ENCODE peak calls at places on chromosomes 13 and 19, in ten cellular contexts. U is K562, J is astrocyte, L is A549, A is keratinocyte, D is mesendoderm, P is fibroblast of lung, H is PC-3, I is OCI-LY7, B is DND-41. N is an unnamed sample.

GRCh38 chr19:14786421-14786851 is 8.1 kb upstream of the ADGRE2 start:
- DNase-seq in U (peak), J (no peak), L (no peak), A (no peak), D (peak), P (no peak), H (peak), I (peak), B (no peak), N (no peak)

GRCh38 chr13:66864627-66865026 is 365.5 kb downstream of the PCDH9 start:
- DNase-seq in U (no peak), J (no peak), L (no peak), A (no peak), D (no peak), P (no peak), H (no peak), I (peak), B (no peak), N (peak)

GRCh38 chr19:7845390-7846179 is 15.6 kb downstream of the EVI5L start:
- DNase-seq in U (no peak), J (no peak), L (no peak), A (no peak), D (no peak), P (no peak), H (no peak), I (no peak), B (no peak), N (no peak)

GRCh38 chr19:35331551-35332214 is 2.7 kb downstream of the CD22 start:
- DNase-seq in U (no peak), J (no peak), L (no peak), A (no peak), D (no peak), P (no peak), H (no peak), I (peak), B (no peak), N (no peak)

GRCh38 chr19:14482112-14482941 is 7.2 kb upstream of the PTGER1 start:
- DNase-seq in U (peak), J (no peak), L (no peak), A (no peak), D (no peak), P (no peak), H (no peak), I (no peak), B (no peak), N (no peak)

GRCh38 chr13:113562085-113562749 is 22.3 kb upstream of the TFDP1 start:
- DNase-seq in U (peak), J (peak), L (peak), A (no peak), D (peak), P (peak), H (peak), I (peak), B (peak), N (peak)

GRCh38 chr19:50252111-50252886 is 48.9 kb downstream of the MYH14 start:
- DNase-seq in U (peak), J (no peak), L (peak), A (no peak), D (peak), P (peak), H (peak), I (peak), B (peak), N (no peak)

GRCh38 chr13:80251403-80251802 is 89.5 kb downstream of the SPRY2 start:
- DNase-seq in U (peak), J (peak), L (peak), A (no peak), D (no peak), P (peak), H (peak), I (no peak), B (no peak), N (peak)

GRCh38 chr13:82076421-82076820 is 1735.5 kb upstream of the SPRY2 start:
- DNase-seq in U (no peak), J (no peak), L (no peak), A (no peak), D (no peak), P (no peak), H (no peak), I (no peak), B (no peak), N (no peak)

GRCh38 chr19:7480222-7480974 is 8.4 kb downstream of the PEX11G start:
- DNase-seq in U (peak), J (no peak), L (no peak), A (no peak), D (peak), P (no peak), H (no peak), I (no peak), B (no peak), N (no peak)

GRCh38 chr13:49782784-49783183 is 9.7 kb downstream of the KPNA3 start:
- DNase-seq in U (no peak), J (no peak), L (no peak), A (no peak), D (no peak), P (no peak), H (no peak), I (no peak), B (no peak), N (no peak)

GRCh38 chr19:40888191-40888590 is 6.2 kb upstream of the CYP2A7 start:
- DNase-seq in U (no peak), J (no peak), L (no peak), A (no peak), D (no peak), P (no peak), H (no peak), I (no peak), B (no peak), N (no peak)

GRCh38 chr13:39897636-39898035 is 242.2 kb downstream of the COG6 start:
- DNase-seq in U (no peak), J (peak), L (no peak), A (no peak), D (no peak), P (peak), H (no peak), I (no peak), B (no peak), N (no peak)

GRCh38 chr13:30429721-30430694 is 7.7 kb downstream of the UBE2L5 start:
- DNase-seq in U (peak), J (peak), L (peak), A (peak), D (peak), P (peak), H (peak), I (no peak), B (no peak), N (no peak)

GRCh38 chr19:47719047-47719885 is 6.0 kb downstream of the EHD2 start:
- DNase-seq in U (no peak), J (peak), L (peak), A (peak), D (no peak), P (peak), H (no peak), I (no peak), B (no peak), N (no peak)

GRCh38 chr19:50203281-50204080 is at the start of gene MYH14:
- DNase-seq in U (peak), J (no peak), L (peak), A (no peak), D (peak), P (peak), H (peak), I (no peak), B (no peak), N (no peak)

GRCh38 chr19:18046066-18046718 is 38.2 kb downstream of the ARRDC2 start:
- DNase-seq in U (peak), J (peak), L (peak), A (peak), D (peak), P (peak), H (peak), I (no peak), B (no peak), N (no peak)

GRCh38 chr13:33125821-33126570 is 109.8 kb downstream of the KL start:
- DNase-seq in U (peak), J (peak), L (peak), A (peak), D (peak), P (peak), H (peak), I (no peak), B (no peak), N (no peak)

GRCh38 chr19:49492573-49493411 is 3.4 kb upstream of the RPS11 start:
- DNase-seq in U (peak), J (no peak), L (peak), A (no peak), D (no peak), P (peak), H (peak), I (peak), B (no peak), N (peak)

GRCh38 chr19:56383826-56384605 is 9.3 kb downstream of the ZNF582 start:
- DNase-seq in U (no peak), J (no peak), L (no peak), A (peak), D (no peak), P (peak), H (peak), I (no peak), B (no peak), N (no peak)

GRCh38 chr19:55675661-55676354 is 782 bp downstream of the EPN1 start:
- DNase-seq in U (no peak), J (no peak), L (no peak), A (no peak), D (no peak), P (no peak), H (peak), I (peak), B (no peak), N (peak)

GRCh38 chr19:51771369-51771768 is 10.4 kb downstream of the FPR2 start:
- DNase-seq in U (no peak), J (no peak), L (no peak), A (no peak), D (no peak), P (no peak), H (no peak), I (no peak), B (no peak), N (no peak)

GRCh38 chr19:1001538-1002166 is 1.4 kb downstream of the GRIN3B start:
- DNase-seq in U (peak), J (no peak), L (peak), A (no peak), D (peak), P (no peak), H (peak), I (peak), B (peak), N (peak)

GRCh38 chr13:106561551-106562170 is 6.3 kb downstream of the ARGLU1 start:
- DNase-seq in U (peak), J (peak), L (no peak), A (no peak), D (peak), P (peak), H (no peak), I (no peak), B (no peak), N (no peak)

GRCh38 chr19:45800009-45800553 is 7.4 kb upstream of the DMWD start:
- DNase-seq in U (peak), J (peak), L (peak), A (no peak), D (peak), P (peak), H (no peak), I (no peak), B (no peak), N (no peak)

GRCh38 chr13:58712191-58712590 is 1080.6 kb downstream of the PCDH17 start:
- DNase-seq in U (no peak), J (peak), L (peak), A (no peak), D (peak), P (peak), H (no peak), I (no peak), B (no peak), N (no peak)

GRCh38 chr19:15284896-15285295 is 47.4 kb downstream of the BRD4 start:
- DNase-seq in U (no peak), J (no peak), L (no peak), A (no peak), D (no peak), P (no peak), H (no peak), I (no peak), B (no peak), N (no peak)

GRCh38 chr19:49954933-49955332 is 6.0 kb downstream of the SIGLEC11 start:
- DNase-seq in U (no peak), J (no peak), L (no peak), A (no peak), D (no peak), P (no peak), H (no peak), I (no peak), B (no peak), N (no peak)

GRCh38 chr19:49555600-49556411 is 24.6 kb downstream of the NOSIP start:
- DNase-seq in U (peak), J (no peak), L (peak), A (no peak), D (peak), P (peak), H (peak), I (peak), B (peak), N (no peak)

GRCh38 chr19:39765091-39766076 is 13.3 kb upstream of the LEUTX start:
- DNase-seq in U (peak), J (peak), L (peak), A (peak), D (peak), P (peak), H (peak), I (peak), B (peak), N (peak)

GRCh38 chr13:98295371-98295770 is 118.3 kb upstream of the RNF113B start:
- DNase-seq in U (no peak), J (no peak), L (no peak), A (no peak), D (no peak), P (peak), H (no peak), I (no peak), B (no peak), N (no peak)

GRCh38 chr19:19106061-19106551 is 32.2 kb downstream of the TMEM161A start:
- DNase-seq in U (no peak), J (no peak), L (no peak), A (no peak), D (no peak), P (no peak), H (no peak), I (no peak), B (no peak), N (no peak)

GRCh38 chr13:93361703-93362102 is 135.1 kb downstream of the GPC6 start:
- DNase-seq in U (peak), J (no peak), L (peak), A (no peak), D (no peak), P (no peak), H (no peak), I (no peak), B (no peak), N (no peak)

GRCh38 chr19:45646345-45646698 is 7.1 kb upstream of the EML2 start:
- DNase-seq in U (no peak), J (no peak), L (no peak), A (no peak), D (no peak), P (no peak), H (no peak), I (no peak), B (no peak), N (no peak)

GRCh38 chr19:48417436-48417835 is 24.0 kb downstream of the GRIN2D start:
- DNase-seq in U (no peak), J (no peak), L (no peak), A (no peak), D (no peak), P (no peak), H (no peak), I (no peak), B (no peak), N (no peak)

GRCh38 chr19:33278403-33279269 is 23.7 kb downstream of the CEBPA start:
- DNase-seq in U (no peak), J (no peak), L (no peak), A (no peak), D (no peak), P (no peak), H (no peak), I (no peak), B (no peak), N (no peak)

GRCh38 chr19:33282036-33282686 is 20.2 kb downstream of the CEBPA start:
- DNase-seq in U (no peak), J (no peak), L (no peak), A (no peak), D (no peak), P (no peak), H (peak), I (no peak), B (no peak), N (no peak)

GRCh38 chr19:33279430-33280350 is 22.6 kb downstream of the CEBPA start:
- DNase-seq in U (no peak), J (no peak), L (no peak), A (no peak), D (no peak), P (no peak), H (no peak), I (no peak), B (no peak), N (no peak)

GRCh38 chr19:33281296-33281926 is 20.9 kb downstream of the CEBPA start:
- DNase-seq in U (no peak), J (no peak), L (no peak), A (no peak), D (no peak), P (no peak), H (no peak), I (no peak), B (no peak), N (no peak)

DNA sequence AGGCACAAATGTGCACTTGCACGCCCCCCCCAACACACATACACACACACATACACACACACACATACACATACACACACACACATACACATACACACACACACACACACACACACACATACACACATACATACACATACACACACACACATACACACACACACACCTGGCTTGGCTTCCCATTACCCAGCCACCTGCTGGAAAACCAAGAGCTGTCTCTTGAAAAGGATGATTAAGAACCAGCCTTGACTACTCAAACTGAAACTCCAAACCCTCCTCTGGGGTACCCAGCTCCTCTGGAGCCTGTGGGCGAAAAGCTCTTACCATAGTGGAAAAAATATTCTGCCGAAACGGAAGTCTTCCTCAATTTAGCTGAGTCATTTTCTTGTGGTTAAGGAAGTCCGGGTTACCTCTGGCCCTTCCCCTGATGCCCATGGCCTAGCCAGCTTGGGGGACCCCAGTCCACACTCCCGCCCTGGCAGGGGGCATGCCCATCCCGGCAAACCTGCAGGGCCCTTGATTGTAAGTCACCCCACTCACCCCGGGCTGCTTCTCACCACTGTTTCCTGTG is 21.9 kb downstream of the CEBPA start:
- DNase-seq in U (no peak), J (no peak), L (no peak), A (no peak), D (no peak), P (no peak), H (no peak), I (no peak), B (no peak), N (no peak)
- H3K4me2 ChIP-seq in U (no peak), J (no peak), L (no peak), A (no peak), D (no peak), P (no peak), H (no peak), I (no peak), B (no peak), N (no peak)

DNA sequence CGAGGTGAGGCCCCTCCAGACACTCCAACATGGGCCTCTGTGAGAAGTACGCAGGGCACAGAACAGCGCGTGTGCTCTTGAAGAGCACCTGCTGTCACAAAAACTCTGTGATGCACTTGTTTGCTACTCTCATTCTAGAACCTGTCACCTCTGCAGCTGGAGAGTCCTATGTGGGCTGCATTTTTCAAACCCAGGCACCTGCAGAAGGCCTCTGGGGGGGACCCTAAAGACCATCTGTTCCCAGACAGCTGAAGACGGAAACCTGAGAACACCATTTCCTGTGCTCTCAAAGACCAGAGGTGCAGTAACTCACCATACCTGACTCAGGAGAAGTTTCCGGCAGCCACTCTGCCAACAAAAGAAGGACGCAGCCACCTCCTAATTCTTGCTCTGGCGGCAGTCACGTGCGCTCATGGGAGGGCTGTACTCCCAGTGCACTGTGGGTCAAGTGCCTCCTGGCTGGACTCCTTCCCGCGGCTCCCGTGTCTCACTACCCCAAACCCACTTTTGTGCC is 28.1 kb downstream of the RANBP3 start:
- DNase-seq in U (no peak), J (no peak), L (no peak), A (no peak), D (no peak), P (no peak), H (no peak), I (peak), B (no peak), N (peak)
- H3K4me3 ChIP-seq in U (no peak), J (no peak), L (no peak), A (no peak), D (no peak), P (no peak), H (no peak), I (peak), B (no peak), N (peak)

GRCh38 chr19:38669532-38669931 is 22.1 kb downstream of the ACTN4 start:
- DNase-seq in U (no peak), J (no peak), L (no peak), A (no peak), D (no peak), P (no peak), H (no peak), I (no peak), B (peak), N (peak)
- H3K27ac ChIP-seq in U (no peak), J (no peak), L (no peak), A (peak), D (no peak), P (peak), H (no peak), I (no peak), B (no peak), N (peak)

GRCh38 chr13:110348309-110348625 is 41.2 kb downstream of the COL4A2 start:
- DNase-seq in U (no peak), J (no peak), L (no peak), A (no peak), D (no peak), P (no peak), H (no peak), I (no peak), B (no peak), N (no peak)
- H3K4me2 ChIP-seq in U (no peak), J (peak), L (peak), A (peak), D (no peak), P (no peak), H (peak), I (no peak), B (no peak), N (no peak)

GRCh38 chr19:58035863-58036262 is 2.0 kb downstream of the ZSCAN1 start:
- DNase-seq in U (no peak), J (no peak), L (no peak), A (no peak), D (no peak), P (no peak), H (no peak), I (no peak), B (no peak), N (no peak)

GRCh38 chr19:58040751-58041525 is 7.1 kb downstream of the ZSCAN1 start:
- DNase-seq in U (no peak), J (no peak), L (no peak), A (no peak), D (no peak), P (no peak), H (no peak), I (no peak), B (no peak), N (no peak)

GRCh38 chr19:58034476-58034790 is 608 bp downstream of the ZSCAN1 start:
- DNase-seq in U (no peak), J (no peak), L (no peak), A (no peak), D (peak), P (no peak), H (no peak), I (no peak), B (no peak), N (no peak)

GRCh38 chr19:58038688-58039204 is 4.9 kb downstream of the ZSCAN1 start:
- DNase-seq in U (no peak), J (no peak), L (no peak), A (no peak), D (peak), P (no peak), H (no peak), I (no peak), B (no peak), N (no peak)

DNA sequence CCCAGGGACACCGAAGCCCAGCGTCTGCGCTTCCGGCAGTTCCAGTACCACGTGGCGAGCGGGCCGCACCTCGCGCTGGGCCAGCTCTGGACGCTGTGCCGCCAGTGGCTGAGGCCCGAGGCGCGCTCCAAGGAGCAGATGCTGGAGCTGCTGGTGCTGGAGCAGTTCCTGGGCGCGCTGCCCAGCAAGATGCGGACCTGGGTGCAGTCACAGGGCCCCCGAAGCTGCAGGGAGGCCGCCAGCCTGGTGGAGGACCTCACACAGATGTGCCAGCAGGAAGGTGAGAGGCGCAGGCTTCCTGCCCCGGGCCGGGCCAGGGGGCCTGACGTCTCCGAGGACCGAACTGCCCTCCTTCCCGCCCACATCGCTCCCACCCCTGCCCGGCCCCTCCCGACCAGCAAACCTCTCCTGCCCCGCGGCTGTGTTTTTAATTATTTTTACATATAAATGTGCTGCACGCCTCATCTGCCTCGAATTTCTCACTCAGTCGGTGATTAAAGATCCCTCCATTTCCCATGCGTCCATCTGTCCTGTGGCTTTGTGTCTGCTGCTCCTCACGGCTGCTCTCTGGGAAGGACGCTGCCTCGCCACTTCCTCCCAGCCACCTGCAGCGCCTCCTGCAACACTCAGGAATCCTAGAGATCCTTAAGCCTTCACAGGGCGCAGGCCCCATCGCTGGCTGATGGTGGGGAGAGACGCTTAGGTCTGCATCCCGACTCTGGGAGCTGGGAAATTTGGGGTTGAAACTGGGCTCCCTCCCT is 4.3 kb downstream of the ZSCAN1 start:
- DNase-seq in U (no peak), J (no peak), L (no peak), A (no peak), D (peak), P (no peak), H (no peak), I (no peak), B (no peak), N (no peak)
- H3K4me3 ChIP-seq in U (no peak), J (no peak), L (no peak), A (no peak), D (no peak), P (no peak), H (no peak), I (no peak), B (no peak), N (no peak)

N was measured in MM.1S.